ENCODE peak calls at places on chromosomes 6 and 20, in four cellular contexts. Z is PC-9, S is astrocyte, T is GM23248. M is an unnamed sample.

GRCh38 chr20:54061106-54061881 is 9.1 kb downstream of the BCAS1 start:
- DNase-seq in Z (no peak), S (peak; percentile 70), T (peak; percentile 87), M (peak; percentile 64)

GRCh38 chr6:130598021-130598989 is 228.9 kb upstream of the SMLR1 start:
- DNase-seq in Z (no peak), S (peak; percentile 63), T (no peak), M (peak; percentile 42)

GRCh38 chr6:14661188-14661587 is 543.6 kb downstream of the CD83 start:
- DNase-seq in Z (no peak), S (no peak), T (no peak), M (peak; percentile 25)

GRCh38 chr20:22763257-22763906 is 179.0 kb upstream of the FOXA2 start:
- DNase-seq in Z (peak; percentile 90), S (no peak), T (peak; percentile 40), M (peak; percentile 91)

GRCh38 chr20:33648396-33649004 is 13.6 kb upstream of the C20orf144 start:
- DNase-seq in Z (no peak), S (no peak), T (peak; percentile 58), M (peak; percentile 38)

GRCh38 chr20:2701671-2702081 is 9.1 kb downstream of the EBF4 start:
- DNase-seq in Z (no peak), S (no peak), T (no peak), M (no peak)

GRCh38 chr6:90385914-90386313 is 89.3 kb upstream of the BACH2 start:
- DNase-seq in Z (no peak), S (no peak), T (no peak), M (no peak)

GRCh38 chr20:45322952-45323383 is 14.9 kb upstream of the MATN4 start:
- DNase-seq in Z (peak; percentile 55), S (no peak), T (peak; percentile 53), M (peak; percentile 51)

GRCh38 chr6:87656857-87657256 is 45.2 kb downstream of the AKIRIN2 start:
- DNase-seq in Z (no peak), S (no peak), T (no peak), M (no peak)

DNA sequence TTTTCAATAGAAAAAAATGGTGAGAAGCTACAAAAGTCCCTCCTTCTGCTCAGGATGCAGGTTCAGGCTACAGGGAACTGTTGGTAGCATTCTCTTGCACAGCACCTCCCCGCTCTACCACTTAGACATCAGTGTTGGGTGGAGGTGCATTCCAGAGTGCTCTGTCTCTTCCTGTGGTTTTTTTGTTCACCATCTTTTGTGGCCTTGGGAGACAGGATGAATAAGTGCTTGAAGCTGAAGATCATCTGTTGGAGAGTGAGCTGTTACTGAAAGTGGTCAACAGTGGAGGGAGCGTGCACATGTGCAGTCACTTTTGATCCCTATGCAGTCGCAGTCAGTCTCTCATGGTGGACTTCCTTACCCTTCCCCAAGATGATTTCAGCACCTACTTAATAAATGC is 16.6 kb upstream of the BTBD3 start:
- DNase-seq in Z (no peak), S (peak; percentile 96), T (peak; percentile 87), M (peak; percentile 92)
- H3K79me2 ChIP-seq in Z (peaks cover 81% of the 10 kb centered on the region), S (peaks cover 83% of the 10 kb centered on the region), T (peaks cover 80% of the 10 kb centered on the region), M (peaks cover 88% of the 10 kb centered on the region)

DNA sequence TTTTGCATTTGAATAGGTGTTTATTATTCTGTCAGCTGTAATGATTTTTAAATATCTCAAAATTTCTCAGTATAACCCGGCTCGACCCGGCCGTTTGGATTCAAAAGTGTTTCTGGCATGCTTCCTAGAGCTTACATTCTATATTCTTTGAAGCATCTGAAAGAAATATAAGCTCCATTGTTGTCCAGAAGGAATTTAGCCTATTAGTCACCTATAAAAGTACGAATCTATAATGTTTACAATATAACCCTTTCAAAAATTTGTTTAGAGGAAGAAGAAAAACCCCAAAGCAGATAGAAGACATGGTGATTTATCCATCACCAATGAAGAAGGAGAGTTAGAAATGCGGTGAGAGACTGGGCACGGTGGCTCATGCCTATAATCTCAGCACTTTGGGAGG is 22.3 kb upstream of the HECA start:
- DNase-seq in Z (no peak), S (no peak), T (no peak), M (no peak)
- H3K4me1 ChIP-seq in Z (no peaks in the 10 kb centered on the region), S (no peaks in the 10 kb centered on the region), T (no peaks in the 10 kb centered on the region), M (peaks cover 20% of the 10 kb centered on the region)

GRCh38 chr6:52263709-52264320 is 19.5 kb upstream of the IL17F start:
- DNase-seq in Z (peak; percentile 56), S (no peak), T (peak; percentile 76), M (peak; percentile 33)

GRCh38 chr6:52261229-52261628 is 16.9 kb upstream of the IL17F start:
- DNase-seq in Z (no peak), S (peak; percentile 47), T (peak; percentile 75), M (peak; percentile 11)

GRCh38 chr6:52260634-52261033 is 16.3 kb upstream of the IL17F start:
- DNase-seq in Z (no peak), S (no peak), T (no peak), M (no peak)

GRCh38 chr6:52262620-52263344 is 18.5 kb upstream of the IL17F start:
- DNase-seq in Z (no peak), S (no peak), T (no peak), M (no peak)
- H3K36me3 ChIP-seq in Z (peaks cover 33% of the 10 kb centered on the region), S (peaks cover 19% of the 10 kb centered on the region), T (no peaks in the 10 kb centered on the region), M (peaks cover 34% of the 10 kb centered on the region)

GRCh38 chr6:159688977-159689376 is 4.1 kb downstream of the SOD2 start:
- DNase-seq in Z (no peak), S (no peak), T (no peak), M (no peak)
- H3K79me2 ChIP-seq in Z (peaks cover 20% of the 10 kb centered on the region), S (peaks cover 28% of the 10 kb centered on the region), T (peaks cover 57% of the 10 kb centered on the region), M (peaks cover 28% of the 10 kb centered on the region)

GRCh38 chr6:137489410-137490371 is 4.5 kb downstream of the OLIG3 start:
- DNase-seq in Z (no peak), S (no peak), T (no peak), M (no peak)

GRCh38 chr6:137490961-137491360 is 3.2 kb downstream of the OLIG3 start:
- DNase-seq in Z (no peak), S (no peak), T (no peak), M (no peak)

GRCh38 chr6:137488736-137489409 is 5.3 kb downstream of the OLIG3 start:
- DNase-seq in Z (no peak), S (no peak), T (no peak), M (no peak)

GRCh38 chr6:137491478-137491877 is 2.7 kb downstream of the OLIG3 start:
- DNase-seq in Z (no peak), S (no peak), T (no peak), M (no peak)

GRCh38 chr6:137490506-137490905 is 3.7 kb downstream of the OLIG3 start:
- DNase-seq in Z (no peak), S (no peak), T (no peak), M (no peak)
- H3K4me1 ChIP-seq in Z (no peaks in the 10 kb centered on the region), S (no peaks in the 10 kb centered on the region), T (no peaks in the 10 kb centered on the region), M (no peaks in the 10 kb centered on the region)

DNA sequence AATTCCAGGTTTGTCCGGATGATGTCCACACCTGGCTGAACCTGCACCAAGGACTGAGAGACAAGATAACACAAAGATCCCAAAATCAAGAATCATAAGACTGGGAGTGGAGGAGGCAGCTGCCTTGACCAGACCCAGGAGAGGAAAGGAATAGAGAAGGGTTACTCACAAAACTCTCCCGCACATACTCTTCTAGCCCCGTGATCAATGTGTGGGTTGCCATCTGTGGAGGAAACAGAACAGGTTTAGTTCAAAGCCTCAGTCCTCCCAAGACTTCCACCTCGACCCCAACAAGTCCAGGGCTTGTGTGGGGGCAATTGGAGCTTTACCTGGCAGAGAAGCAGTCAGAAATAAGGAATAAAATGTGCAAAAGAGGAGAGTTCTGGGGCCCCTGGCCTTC is 11.1 kb downstream of the BAG6 start:
- DNase-seq in Z (no peak), S (no peak), T (no peak), M (no peak)
- H3K36me3 ChIP-seq in Z (peaks cover 23% of the 10 kb centered on the region), S (peaks cover 56% of the 10 kb centered on the region), T (peaks cover 51% of the 10 kb centered on the region), M (peaks cover 34% of the 10 kb centered on the region)

GRCh38 chr6:30612687-30613248 is 4.3 kb downstream of the PPP1R10 start:
- DNase-seq in Z (no peak), S (peak; percentile 83), T (peak; percentile 54), M (no peak)

GRCh38 chr6:30612213-30612612 is 4.8 kb downstream of the PPP1R10 start:
- DNase-seq in Z (no peak), S (peak; percentile 23), T (peak; percentile 66), M (no peak)

GRCh38 chr6:30614843-30615218 is 2.2 kb downstream of the PPP1R10 start:
- DNase-seq in Z (peak; percentile 81), S (peak; percentile 93), T (peak; percentile 98), M (peak; percentile 93)

GRCh38 chr6:30614044-30614842 is 2.8 kb downstream of the PPP1R10 start:
- DNase-seq in Z (no peak), S (no peak), T (no peak), M (no peak)

DNA sequence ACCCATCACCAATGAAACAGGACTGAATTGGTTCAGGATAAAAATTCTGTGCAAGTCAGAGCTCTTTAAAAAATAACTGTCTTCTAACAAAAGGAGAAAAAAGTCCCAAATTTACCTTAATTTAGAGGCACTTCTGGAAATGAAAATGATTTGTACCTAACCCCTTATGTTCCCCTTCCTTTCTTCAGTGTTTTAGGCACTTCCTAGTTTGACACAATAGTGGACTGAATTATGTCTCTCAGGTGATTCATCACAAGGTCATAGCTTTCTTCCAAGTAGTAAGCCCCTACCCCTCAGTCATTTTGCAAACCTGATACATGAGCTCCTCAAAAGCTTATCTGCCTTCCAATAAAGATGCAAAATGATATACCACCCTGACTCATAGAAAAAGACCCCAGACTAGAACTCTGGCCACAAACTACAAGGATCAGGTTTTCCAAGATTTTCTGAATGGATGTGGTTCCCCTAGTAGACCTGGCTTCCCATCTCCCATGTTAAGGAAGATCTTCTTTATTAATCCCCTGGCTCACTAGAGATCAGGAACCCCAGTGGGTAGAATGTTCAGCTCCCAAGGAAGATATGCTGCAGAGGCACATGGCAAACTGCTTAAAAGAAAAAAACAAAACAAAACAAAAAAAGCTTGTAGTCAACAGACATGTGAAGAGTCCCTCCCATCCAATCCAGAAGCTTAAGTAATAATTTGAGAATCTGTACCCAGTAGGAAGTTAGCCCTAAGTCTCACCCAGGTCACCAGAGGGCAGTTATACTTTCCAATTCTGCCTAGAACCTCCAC is 3.6 kb downstream of the PPP1R10 start:
- DNase-seq in Z (no peak), S (peak; percentile 41), T (peak; percentile 39), M (no peak)
- H3K79me2 ChIP-seq in Z (peaks cover 35% of the 10 kb centered on the region), S (peaks cover 64% of the 10 kb centered on the region), T (peaks cover 64% of the 10 kb centered on the region), M (peaks cover 69% of the 10 kb centered on the region)

M was measured in mammary epithelial cell.